ENCODE peak calls at places on chromosomes 1 and 21, in eight cellular contexts. T, U, B, G, A, L, J and P are unnamed samples.

GRCh38 chr1:19735419-19736127 is 64.1 kb downstream of the TMCO4 start:
- DNase-seq in L (peak; percentile 32), G (peak; percentile 78), T (no peak), A (no peak), J (no peak), B (no peak), U (peak; percentile 100), P (no peak)

GRCh38 chr1:73749996-73750395 is 448.0 kb downstream of the LRRIQ3 start:
- DNase-seq in U (no peak), A (no peak), J (no peak), T (no peak), B (no peak), G (no peak), L (no peak), P (no peak)

GRCh38 chr1:192439373-192440025 is 122.7 kb downstream of the RGS21 start:
- DNase-seq in B (no peak), A (no peak), U (peak; percentile 88), G (no peak), L (no peak), T (no peak), J (no peak), P (no peak)

GRCh38 chr1:67618285-67619018 is 66.5 kb upstream of the GADD45A start:
- DNase-seq in G (peak; percentile 63), U (peak; percentile 94), J (peak; percentile 79), A (no peak), L (peak; percentile 43), T (no peak), B (no peak), P (no peak)

GRCh38 chr1:162982364-162982763 is 86.8 kb upstream of the RGS4 start:
- DNase-seq in A (no peak), T (no peak), L (no peak), U (no peak), B (no peak), G (no peak), J (no peak), P (no peak)

GRCh38 chr1:240666548-240667198 is 54.7 kb upstream of the GREM2 start:
- DNase-seq in G (no peak), B (no peak), J (no peak), A (no peak), L (no peak), T (no peak), U (no peak), P (no peak)

GRCh38 chr1:7117599-7118281 is 332.5 kb downstream of the CAMTA1 start:
- DNase-seq in J (no peak), T (no peak), U (peak; percentile 80), G (peak; percentile 16), L (no peak), B (peak; percentile 38), A (no peak), P (peak; percentile 26)

GRCh38 chr1:243268751-243269460 is 13.1 kb downstream of the SDCCAG8 start:
- DNase-seq in A (no peak), L (no peak), U (no peak), T (no peak), G (no peak), B (no peak), J (no peak), P (no peak)

GRCh38 chr21:38645282-38645681 is 147.0 kb upstream of the ERG start:
- DNase-seq in T (no peak), L (no peak), J (no peak), G (no peak), U (peak; percentile 93), B (no peak), A (no peak), P (no peak)

GRCh38 chr1:170893655-170894297 is 41.6 kb upstream of the MROH9 start:
- DNase-seq in L (no peak), J (no peak), T (no peak), A (no peak), B (no peak), G (no peak), U (peak; percentile 70), P (no peak)

DNA sequence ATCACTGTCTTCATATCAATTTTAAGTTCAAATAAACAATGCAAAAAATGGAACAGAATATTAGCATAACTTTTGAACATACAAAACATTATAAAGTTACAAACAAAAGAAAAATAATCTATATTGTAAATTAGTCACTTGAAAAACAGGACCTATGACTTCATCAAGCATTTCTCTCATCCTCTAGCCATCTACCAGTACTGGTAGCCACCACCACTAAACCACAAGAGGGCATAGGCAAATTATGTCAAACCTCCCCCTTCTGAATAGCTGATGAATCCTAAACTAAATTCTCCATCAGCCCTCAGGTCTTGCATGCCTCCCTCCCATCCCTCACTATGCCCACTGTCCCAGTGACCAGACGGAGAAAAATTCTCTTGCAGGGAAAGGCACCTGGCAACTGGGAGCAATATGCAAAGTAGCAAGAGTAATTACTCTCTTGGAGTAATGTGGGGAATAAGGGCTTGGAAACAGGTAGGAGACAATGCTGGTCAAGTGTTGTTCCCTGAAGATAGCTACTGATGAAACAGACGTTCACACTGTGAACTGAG is 37.1 kb downstream of the SSX2IP start:
- DNase-seq in J (no peak), T (no peak), G (no peak), A (no peak), B (no peak), L (no peak), U (peak; percentile 52), P (no peak)
- TF ChIP-seq CTCF in J (no peak), T (no peak), G (no peak), A (no peak), B (no peak), L (no peak), U (peak; percentile 28), P (no peak)

DNA sequence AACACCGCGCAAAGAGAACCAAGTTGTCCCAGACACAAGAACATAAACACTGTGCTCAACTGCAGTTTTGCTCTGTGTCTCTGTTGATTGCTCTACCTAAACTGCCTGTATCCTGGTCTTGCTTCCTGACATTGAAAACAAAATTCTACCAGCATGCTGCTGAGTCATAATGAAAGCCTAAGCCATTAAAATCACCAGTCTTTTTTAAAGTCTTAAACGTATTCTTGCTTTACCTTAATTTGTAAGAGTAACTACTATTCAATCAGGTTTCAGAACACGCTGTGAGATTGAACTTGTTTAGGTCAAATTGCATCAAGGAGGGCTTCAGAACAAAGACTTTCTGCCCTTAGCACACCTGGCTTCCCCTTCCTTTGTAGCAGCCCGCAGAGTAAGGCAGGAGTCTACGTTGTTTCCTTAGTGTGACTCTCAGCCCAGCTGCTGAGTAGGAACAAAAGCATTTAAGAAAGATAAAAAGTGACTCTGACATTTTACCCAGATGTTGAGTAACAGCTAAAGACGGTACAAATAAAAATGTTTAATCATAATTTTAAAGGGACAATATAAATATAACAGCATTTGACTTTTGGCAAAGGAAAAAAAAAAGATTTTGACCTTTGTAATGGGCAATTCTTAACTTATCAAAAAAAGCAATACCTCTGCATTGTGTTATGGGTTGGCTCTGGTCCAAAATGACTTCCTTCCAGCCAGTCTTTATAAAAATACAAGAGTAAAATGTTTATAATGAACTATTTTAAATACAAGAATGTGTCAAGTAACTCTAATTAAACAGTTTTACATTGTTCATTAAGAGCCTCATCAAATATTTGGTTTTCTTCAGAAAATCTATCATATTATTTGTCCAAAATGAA is 186.9 kb upstream of the ADGRL4 start:
- DNase-seq in A (no peak), U (peak; percentile 70), T (peak; percentile 7), J (no peak), B (no peak), G (no peak), L (no peak), P (no peak)
- TF ChIP-seq CTCF in A (no peak), U (no peak), T (no peak), J (no peak), B (no peak), G (no peak), L (no peak), P (no peak)

GRCh38 chr21:29024474-29025327 is at the start of gene USP16:
- DNase-seq in G (peak; percentile 95), J (peak; percentile 93), B (peak; percentile 95), T (peak; percentile 97), A (peak; percentile 98), L (peak; percentile 96), U (peak; percentile 99), P (peak; percentile 92)
- TF ChIP-seq CTCF in G (peak; percentile 39), J (no peak), B (no peak), T (no peak), A (no peak), L (no peak), U (peak; percentile 3), P (no peak)

DNA sequence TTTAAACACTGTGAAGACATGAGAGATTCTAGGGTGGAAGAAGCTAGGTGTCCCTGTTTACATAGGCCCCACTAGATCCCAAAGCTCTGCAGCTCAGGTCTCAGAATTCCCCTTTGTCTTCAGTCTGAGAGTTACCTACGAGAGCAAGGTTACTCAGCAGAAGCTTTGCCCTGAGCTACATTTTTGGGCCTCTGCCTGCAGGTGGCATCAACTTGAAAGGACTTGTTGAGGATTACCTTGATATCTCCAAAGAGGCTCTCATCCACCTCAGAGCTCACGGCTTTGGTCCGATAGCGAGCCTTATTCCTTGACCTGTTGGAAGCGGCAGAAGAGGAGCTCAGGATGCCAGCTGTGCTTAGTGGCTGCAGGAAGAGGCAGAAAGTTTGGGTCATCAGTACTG is 7.0 kb downstream of the CFAP45 start:
- DNase-seq in G (no peak), J (no peak), T (no peak), B (no peak), U (no peak), L (no peak), A (no peak), P (no peak)
- TF ChIP-seq CTCF in G (no peak), J (no peak), T (peak; percentile 29), B (no peak), U (no peak), L (no peak), A (no peak), P (no peak)